ENCODE peak calls at places on chromosomes 5 and 9, in six cellular contexts. V is psoas muscle, Y is left cardiac atrium, Z is substantia nigra, I is NCI-H524, K is Calu3. L is an unnamed sample.

GRCh38 chr9:2127486-2127885 is 112.3 kb downstream of the SMARCA2 start:
- DNase-seq in V (no peak), I (no peak), Z (no peak), K (no peak), Y (no peak), L (no peak)

GRCh38 chr9:94779693-94780290 is 53.3 kb downstream of the AOPEP start:
- DNase-seq in K (no peak), Z (no peak), Y (no peak), V (no peak), I (no peak), L (no peak)

GRCh38 chr9:77865385-77865784 is 166.2 kb downstream of the GNAQ start:
- DNase-seq in Y (no peak), K (peak; percentile 17), I (no peak), V (no peak), Z (no peak), L (no peak)

GRCh38 chr5:39624268-39624886 is 199.6 kb upstream of the DAB2 start:
- DNase-seq in V (no peak), Y (no peak), Z (no peak), I (no peak), K (peak; percentile 82), L (no peak)

GRCh38 chr9:90950600-90950999 is 149.0 kb downstream of the SYK start:
- DNase-seq in Z (no peak), I (no peak), Y (no peak), V (no peak), K (no peak), L (no peak)

GRCh38 chr9:69861011-69861410 is 40.4 kb downstream of the CFAP95 start:
- DNase-seq in I (no peak), Y (no peak), V (no peak), K (no peak), Z (no peak), L (no peak)

GRCh38 chr5:26847041-26847736 is 191.2 kb downstream of the CDH9 start:
- DNase-seq in I (no peak), V (no peak), Y (no peak), K (peak; percentile 4), Z (no peak), L (no peak)

GRCh38 chr9:116151966-116152381 is 1.6 kb upstream of the PAPPA start:
- DNase-seq in I (no peak), V (no peak), Z (no peak), K (no peak), Y (no peak), L (no peak)

GRCh38 chr9:70865471-70865870 is 255.9 kb downstream of the TRPM3 start:
- DNase-seq in Y (no peak), I (no peak), K (no peak), V (no peak), Z (no peak), L (no peak)

GRCh38 chr5:132477784-132478497 is 12.6 kb downstream of the IRF1 start:
- DNase-seq in Y (peak; percentile 21), I (no peak), Z (no peak), K (no peak), V (no peak), L (no peak)

GRCh38 chr5:169442354-169443248 is 141.0 kb upstream of the SPDL1 start:
- DNase-seq in V (no peak), Z (no peak), I (no peak), Y (peak; percentile 19), K (no peak), L (no peak)

GRCh38 chr5:39518516-39518915 is 93.7 kb upstream of the DAB2 start:
- DNase-seq in V (no peak), Z (no peak), K (no peak), Y (no peak), I (no peak), L (no peak)

GRCh38 chr5:1840741-1841521 is 39.7 kb downstream of the NDUFS6 start:
- DNase-seq in I (no peak), Z (no peak), V (no peak), K (no peak), Y (peak; percentile 46), L (no peak)

GRCh38 chr5:147661576-147661975 is 121.0 kb downstream of the JAKMIP2 start:
- DNase-seq in V (no peak), Y (no peak), Z (no peak), K (no peak), I (no peak), L (no peak)

GRCh38 chr5:141476132-141476909 is 555 bp downstream of the PCDHGC3 start:
- DNase-seq in Y (peak; percentile 75), Z (no peak), V (peak; percentile 84), K (peak; percentile 55), I (peak; percentile 2), L (no peak)

GRCh38 chr9:76431601-76432000 is 27.4 kb upstream of the GCNT1 start:
- DNase-seq in Y (no peak), Z (no peak), I (no peak), V (no peak), K (no peak), L (no peak)

GRCh38 chr5:177419045-177419444 is 7.4 kb upstream of the GRK6 start:
- DNase-seq in V (no peak), K (no peak), Y (no peak), I (no peak), Z (no peak), L (no peak)

GRCh38 chr5:76763136-76763535 is 47.2 kb downstream of the F2R start:
- DNase-seq in V (no peak), I (no peak), Z (no peak), K (no peak), Y (no peak), L (peak; percentile 8)

GRCh38 chr9:130896233-130897012 is at the start of gene QRFP:
- DNase-seq in K (peak; percentile 52), V (no peak), Z (no peak), Y (no peak), I (no peak), L (no peak)

L was measured in effector memory CD8-positive, alpha-beta T cell.